ENCODE peak calls at places on chromosomes 3 and 15, in seven cellular contexts. L is ELR; X is nephron progenitor cell; P is BE2C; M is naive thymus-derived CD8-positive, alpha-beta T cell; E is CD4-positive, alpha-beta memory T cell; O is HCEC 1CT. Z is an unnamed sample.
A peak's percentile ranks its signal among the peaks of the same experiment; 100 is the strongest.

GRCh38 chr3:143216709-143217182 is 97.2 kb downstream of the CHST2 start:
- DNase-seq in P (no peak), M (peak; percentile 19), L (no peak), E (no peak), X (no peak), O (no peak), Z (no peak)

GRCh38 chr3:119257654-119258410 is 17.2 kb upstream of the B4GALT4 start:
- DNase-seq in M (no peak), E (no peak), O (peak; percentile 39), X (no peak), L (no peak), P (no peak), Z (no peak)

GRCh38 chr15:62138124-62138523 is 27.0 kb downstream of the C2CD4B start:
- DNase-seq in P (no peak), O (peak; percentile 72), X (no peak), L (peak; percentile 37), M (no peak), E (no peak), Z (no peak)

GRCh38 chr3:126469479-126469878 is 6.2 kb downstream of the ZXDC start:
- DNase-seq in L (no peak), X (no peak), E (no peak), O (no peak), P (peak; percentile 6), M (no peak), Z (no peak)

GRCh38 chr3:62538706-62539356 is 165.5 kb upstream of the FEZF2 start:
- DNase-seq in P (no peak), O (no peak), E (no peak), X (no peak), M (no peak), L (no peak), Z (no peak)

GRCh38 chr3:131109156-131109555 is 82.5 kb downstream of the NEK11 start:
- DNase-seq in E (no peak), L (no peak), P (no peak), M (no peak), X (no peak), O (no peak), Z (no peak)

GRCh38 chr3:138253609-138254008 is 66.5 kb downstream of the ARMC8 start:
- DNase-seq in P (no peak), O (peak; percentile 15), M (no peak), X (no peak), L (no peak), E (no peak), Z (no peak)

GRCh38 chr3:111733856-111734255 is 125.2 kb upstream of the PHLDB2 start:
- DNase-seq in P (no peak), M (no peak), O (no peak), E (no peak), L (no peak), X (no peak), Z (no peak)

GRCh38 chr15:68537097-68537496 is 41.7 kb upstream of the CORO2B start:
- DNase-seq in M (no peak), O (no peak), E (no peak), L (no peak), P (no peak), X (no peak), Z (no peak)

GRCh38 chr3:47002490-47003410 is 23.3 kb downstream of the NBEAL2 start:
- DNase-seq in E (no peak), L (no peak), X (peak; percentile 36), O (no peak), M (no peak), P (no peak), Z (peak; percentile 90)

GRCh38 chr3:101155828-101156227 is 162.6 kb upstream of the ABI3BP start:
- DNase-seq in M (no peak), E (no peak), X (no peak), L (no peak), P (no peak), O (no peak), Z (no peak)

GRCh38 chr15:90988249-90988648 is 6.1 kb downstream of the PRC1 start:
- DNase-seq in E (no peak), O (no peak), L (no peak), X (no peak), P (no peak), M (no peak), Z (no peak)

GRCh38 chr3:24296441-24297205 is 198.0 kb downstream of the THRB start:
- DNase-seq in L (peak; percentile 85), X (no peak), E (no peak), O (peak; percentile 80), P (no peak), M (no peak), Z (no peak)

GRCh38 chr15:60370105-60370803 is 27.5 kb downstream of the ANXA2 start:
- DNase-seq in P (no peak), E (no peak), M (no peak), X (no peak), L (peak; percentile 80), O (peak; percentile 41), Z (no peak)

GRCh38 chr15:74127954-74128784 is 2.2 kb upstream of the ISLR2 start:
- DNase-seq in O (no peak), X (peak; percentile 55), M (no peak), E (no peak), P (peak; percentile 43), L (peak; percentile 29), Z (no peak)

GRCh38 chr15:43225201-43225949 is 4.6 kb upstream of the EPB42 start:
- DNase-seq in O (peak; percentile 56), P (peak; percentile 48), L (peak; percentile 79), E (peak; percentile 61), M (peak; percentile 62), X (peak; percentile 33), Z (no peak)

GRCh38 chr15:30905821-30906220 is 2.1 kb downstream of the FAN1 start:
- DNase-seq in L (no peak), E (no peak), O (no peak), M (no peak), X (no peak), P (no peak), Z (no peak)

GRCh38 chr3:64341355-64341754 is 116.1 kb upstream of the PRICKLE2 start:
- DNase-seq in L (peak; percentile 56), P (no peak), E (no peak), O (peak; percentile 61), X (no peak), M (no peak), Z (no peak)

GRCh38 chr3:170695486-170696069 is 109.7 kb upstream of the SLC7A14 start:
- DNase-seq in E (no peak), X (no peak), M (no peak), P (no peak), O (no peak), L (no peak), Z (no peak)

GRCh38 chr3:175965036-175965435 is 1105.9 kb downstream of the NAALADL2 start:
- DNase-seq in E (no peak), O (no peak), M (no peak), P (no peak), X (no peak), L (no peak), Z (no peak)

GRCh38 chr15:49530106-49530505 is 90.5 kb downstream of the FAM227B start:
- DNase-seq in O (peak; percentile 24), M (no peak), P (no peak), L (peak; percentile 7), X (no peak), E (no peak), Z (no peak)

GRCh38 chr3:46987485-46988401 is 8.3 kb downstream of the NBEAL2 start:
- DNase-seq in O (no peak), E (peak; percentile 94), L (peak; percentile 80), X (no peak), M (peak; percentile 90), P (no peak), Z (no peak)

GRCh38 chr3:31909455-31909854 is 71.6 kb downstream of the OSBPL10 start:
- DNase-seq in O (no peak), L (no peak), X (no peak), P (no peak), E (no peak), M (no peak), Z (no peak)

GRCh38 chr3:50322386-50323091 is at the start of gene HYAL2:
- DNase-seq in X (no peak), M (no peak), O (no peak), L (no peak), P (no peak), E (no peak), Z (peak; percentile 89)

GRCh38 chr3:6640907-6641306 is 220.0 kb upstream of the GRM7 start:
- DNase-seq in O (no peak), X (no peak), E (no peak), P (no peak), L (no peak), M (no peak), Z (no peak)

GRCh38 chr3:148309390-148310035 is 388.2 kb upstream of the AGTR1 start:
- DNase-seq in E (no peak), M (no peak), X (peak; percentile 52), P (peak; percentile 54), L (peak; percentile 76), O (peak; percentile 38), Z (no peak)

GRCh38 chr3:100306695-100307094 is 27.9 kb upstream of the NIT2 start:
- DNase-seq in X (no peak), M (no peak), O (no peak), L (no peak), E (no peak), P (no peak), Z (no peak)

GRCh38 chr3:27472166-27472565 is 12.0 kb downstream of the SLC4A7 start:
- DNase-seq in M (no peak), O (no peak), P (no peak), E (no peak), X (no peak), L (no peak), Z (no peak)

GRCh38 chr3:26712211-26713026 is 89.8 kb downstream of the LRRC3B start:
- DNase-seq in P (no peak), L (peak; percentile 49), E (peak; percentile 24), M (no peak), X (peak; percentile 21), O (peak; percentile 10), Z (no peak)

GRCh38 chr3:48473617-48473952 is 27.0 kb downstream of the ATRIP start:
- DNase-seq in X (no peak), E (no peak), P (no peak), M (no peak), O (no peak), L (no peak), Z (no peak)

GRCh38 chr3:178320481-178321352 is 215.5 kb upstream of the KCNMB2 start:
- DNase-seq in O (peak; percentile 65), E (no peak), P (peak; percentile 14), L (no peak), M (no peak), X (no peak), Z (no peak)

GRCh38 chr3:58353722-58354553 is 21.2 kb downstream of the PXK start:
- DNase-seq in E (peak; percentile 39), M (peak; percentile 30), L (no peak), P (no peak), O (peak; percentile 22), X (no peak), Z (no peak)

GRCh38 chr3:158532099-158532734 is 38.8 kb upstream of the MLF1 start:
- DNase-seq in L (peak; percentile 63), O (peak; percentile 53), M (no peak), E (peak; percentile 4), X (peak; percentile 3), P (peak; percentile 45), Z (no peak)

GRCh38 chr3:186200746-186201145 is 91.9 kb upstream of the ETV5 start:
- DNase-seq in X (no peak), P (no peak), E (no peak), O (no peak), M (no peak), L (no peak), Z (no peak)

GRCh38 chr15:29696950-29697738 is 125.1 kb downstream of the TJP1 start:
- DNase-seq in X (no peak), L (no peak), E (no peak), O (no peak), P (no peak), M (no peak), Z (no peak)

GRCh38 chr3:127848131-127849129 is 26.1 kb upstream of the MGLL start:
- DNase-seq in E (no peak), M (no peak), X (no peak), L (no peak), P (no peak), O (peak; percentile 18), Z (no peak)

GRCh38 chr3:161700998-161701397 is 204.4 kb downstream of the OTOL1 start:
- DNase-seq in P (no peak), M (no peak), E (no peak), L (peak; percentile 15), O (no peak), X (no peak), Z (no peak)

GRCh38 chr3:64104691-64105101 is 81.4 kb upstream of the PSMD6 start:
- DNase-seq in M (no peak), X (no peak), E (no peak), L (peak; percentile 57), P (no peak), O (no peak), Z (no peak)